ENCODE peak calls at places on chromosomes 11 and 22, in six cellular contexts. J is body of pancreas, D is left ventricle myocardium inferior, M is prostate gland, H is A549, K is cardiac muscle cell. C is an unnamed sample.

GRCh38 chr11:94544832-94545640 is 1.3 kb downstream of the FUT4 start:
- DNase-seq in J (peak; percentile 63), D (peak; percentile 30), M (peak; percentile 7), H (no peak), K (peak; percentile 29), C (peak; percentile 66)

GRCh38 chr11:41842673-41843072 is 383.2 kb upstream of the LRRC4C start:
- DNase-seq in J (no peak), D (no peak), M (no peak), H (no peak), K (no peak), C (no peak)

GRCh38 chr11:78586452-78587046 is 11.9 kb upstream of the NARS2 start:
- DNase-seq in J (no peak), D (no peak), M (no peak), H (peak; percentile 45), K (peak; percentile 42), C (no peak)

GRCh38 chr11:2537010-2537695 is 92.3 kb downstream of the KCNQ1 start:
- DNase-seq in J (no peak), D (no peak), M (no peak), H (no peak), K (no peak), C (no peak)

GRCh38 chr11:64298966-64299846 is 952 bp upstream of the CATSPERZ start:
- DNase-seq in J (peak; percentile 65), D (peak; percentile 70), M (no peak), H (no peak), K (peak; percentile 42), C (no peak)

GRCh38 chr11:118703563-118704106 is 24.2 kb upstream of the TREH start:
- DNase-seq in J (no peak), D (no peak), M (no peak), H (no peak), K (no peak), C (peak; percentile 23)

GRCh38 chr22:40008726-40009125 is 14.0 kb downstream of the FAM83F start:
- DNase-seq in J (no peak), D (no peak), M (no peak), H (no peak), K (no peak), C (peak; percentile 25)

GRCh38 chr22:32281092-32281491 is 25.9 kb upstream of the SLC5A4 start:
- DNase-seq in J (no peak), D (no peak), M (no peak), H (peak; percentile 1), K (peak; percentile 27), C (no peak)

GRCh38 chr11:398826-399225 is 4.8 kb downstream of the PKP3 start:
- DNase-seq in J (no peak), D (no peak), M (no peak), H (peak; percentile 56), K (peak; percentile 54), C (no peak)

GRCh38 chr11:106475181-106475580 is 397.7 kb downstream of the AASDHPPT start:
- DNase-seq in J (no peak), D (no peak), M (no peak), H (no peak), K (no peak), C (no peak)

GRCh38 chr11:1354125-1354938 is 35.4 kb upstream of the BRSK2 start:
- DNase-seq in J (no peak), D (no peak), M (no peak), H (no peak), K (no peak), C (no peak)

GRCh38 chr22:28064941-28065340 is 145.9 kb upstream of the PITPNB start:
- DNase-seq in J (no peak), D (no peak), M (no peak), H (no peak), K (peak; percentile 46), C (no peak)

GRCh38 chr22:23904855-23905254 is 10.7 kb downstream of the MIF start:
- DNase-seq in J (no peak), D (peak; percentile 41), M (no peak), H (no peak), K (no peak), C (no peak)

GRCh38 chr11:126265801-126266200 is 2.9 kb downstream of the SRPRA start:
- DNase-seq in J (no peak), D (no peak), M (no peak), H (peak; percentile 42), K (peak; percentile 20), C (no peak)

GRCh38 chr22:47623740-47624103 is 861.3 kb downstream of the TBC1D22A start:
- DNase-seq in J (no peak), D (no peak), M (no peak), H (no peak), K (no peak), C (no peak)

GRCh38 chr11:75795276-75796090 is 19.5 kb upstream of the UVRAG start:
- DNase-seq in J (peak; percentile 62), D (no peak), M (no peak), H (no peak), K (no peak), C (peak; percentile 49)

GRCh38 chr22:42026705-42027104 is 28.1 kb downstream of the WBP2NL start:
- DNase-seq in J (no peak), D (no peak), M (no peak), H (no peak), K (no peak), C (no peak)

GRCh38 chr11:77303328-77303727 is 1.8 kb upstream of the GDPD4 start:
- DNase-seq in J (no peak), D (no peak), M (no peak), H (no peak), K (no peak), C (no peak)

GRCh38 chr11:132851247-132851646 is 681.1 kb downstream of the OPCML start:
- DNase-seq in J (no peak), D (no peak), M (no peak), H (no peak), K (no peak), C (no peak)
- H3K4me1 ChIP-seq in J (no peaks in the 10 kb centered on the region), D (no peaks in the 10 kb centered on the region), M (no peaks in the 10 kb centered on the region), H (no peaks in the 10 kb centered on the region), K (no peaks in the 10 kb centered on the region), C (no peaks in the 10 kb centered on the region)

GRCh38 chr22:17268501-17269223 is 49.4 kb upstream of the ADA2 start:
- DNase-seq in J (no peak), D (no peak), M (no peak), H (no peak), K (no peak), C (no peak)
- TF ChIP-seq CTCF in J (no peak), D (peak; percentile 37), M (no peak), H (no peak), K (peak; percentile 12), C (no peak)

DNA sequence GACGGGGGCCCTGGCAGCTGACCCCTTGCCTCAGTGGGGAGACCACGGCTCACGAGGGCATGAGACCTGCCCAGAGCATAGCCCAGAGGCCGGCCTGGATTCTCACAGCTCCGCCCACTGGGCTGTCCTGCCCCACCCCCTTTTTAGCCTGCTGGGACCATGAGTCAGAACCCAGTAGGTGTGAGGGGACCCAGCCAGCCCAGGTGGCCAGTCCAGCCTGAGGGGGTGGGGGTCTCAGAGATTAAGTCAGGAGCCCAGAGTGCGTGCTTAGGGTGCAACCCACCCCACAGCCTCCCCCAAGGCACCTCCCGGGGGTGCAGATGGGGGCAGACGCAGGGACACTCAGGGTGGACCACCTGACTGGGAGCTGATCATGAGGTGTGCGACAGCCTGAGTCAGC is 40.1 kb upstream of the PPARA start:
- DNase-seq in J (no peak), D (no peak), M (no peak), H (no peak), K (no peak), C (no peak)
- H3K4me1 ChIP-seq in J (peaks cover 95% of the 10 kb centered on the region), D (peaks cover 100% of the 10 kb centered on the region), M (peaks cover 42% of the 10 kb centered on the region), H (peaks cover 99% of the 10 kb centered on the region), K (peaks cover 7% of the 10 kb centered on the region), C (peaks cover 58% of the 10 kb centered on the region)

GRCh38 chr11:121157756-121158155 is 56.7 kb downstream of the TECTA start:
- DNase-seq in J (no peak), D (no peak), M (no peak), H (no peak), K (no peak), C (no peak)

GRCh38 chr11:121152764-121153163 is 51.7 kb downstream of the TECTA start:
- DNase-seq in J (no peak), D (no peak), M (peak; percentile 40), H (no peak), K (no peak), C (no peak)

GRCh38 chr11:121154473-121154872 is 53.4 kb downstream of the TECTA start:
- DNase-seq in J (no peak), D (no peak), M (no peak), H (no peak), K (no peak), C (no peak)

GRCh38 chr11:121153472-121153871 is 52.4 kb downstream of the TECTA start:
- DNase-seq in J (no peak), D (no peak), M (no peak), H (no peak), K (no peak), C (no peak)
- TF ChIP-seq CTCF in J (no peak), D (no peak), M (no peak), H (no peak), K (no peak), C (no peak)

GRCh38 chr22:33888821-33889220 is 31.5 kb downstream of the LARGE1 start:
- DNase-seq in J (no peak), D (no peak), M (no peak), H (no peak), K (no peak), C (no peak)

GRCh38 chr22:33886696-33887095 is 33.6 kb downstream of the LARGE1 start:
- DNase-seq in J (no peak), D (no peak), M (peak; percentile 56), H (no peak), K (no peak), C (no peak)

GRCh38 chr22:33889748-33890147 is 30.5 kb downstream of the LARGE1 start:
- DNase-seq in J (no peak), D (no peak), M (no peak), H (no peak), K (no peak), C (no peak)

GRCh38 chr22:33884829-33885228 is 35.4 kb downstream of the LARGE1 start:
- DNase-seq in J (no peak), D (no peak), M (no peak), H (no peak), K (no peak), C (no peak)

GRCh38 chr22:33887173-33887572 is 33.1 kb downstream of the LARGE1 start:
- DNase-seq in J (no peak), D (no peak), M (no peak), H (no peak), K (no peak), C (no peak)
- H3K4me1 ChIP-seq in J (peaks cover 10% of the 10 kb centered on the region), D (peaks cover 94% of the 10 kb centered on the region), M (peaks cover 3% of the 10 kb centered on the region), H (no peaks in the 10 kb centered on the region), K (peaks cover 3% of the 10 kb centered on the region), C (no peaks in the 10 kb centered on the region)